ENCODE peak calls at places on chromosomes 2 and 18, in seven cellular contexts. One of them, this sample, is unnamed.

GRCh38 chr2:12960671-12961070 is 243.9 kb downstream of the TRIB2 start:
- DNase-seq in H1: no peak
- DNase-seq in mesendoderm: no peak
- DNase-seq in trophoblast cell: no peak
- DNase-seq in neuronal stem cell: no peak
- DNase-seq in mesenchymal stem cell: no peak
- DNase-seq in IMR-90: peak
- DNase-seq in this sample: no peak

GRCh38 chr2:179787601-179788000 is 73.8 kb downstream of the ZNF385B start:
- DNase-seq in mesendoderm: no peak
- DNase-seq in IMR-90: no peak
- DNase-seq in trophoblast cell: peak
- DNase-seq in H1: no peak
- DNase-seq in neuronal stem cell: no peak
- DNase-seq in mesenchymal stem cell: no peak
- DNase-seq in this sample: no peak

GRCh38 chr2:47429795-47430194 is 26.8 kb downstream of the MSH2 start:
- DNase-seq in trophoblast cell: no peak
- DNase-seq in mesendoderm: no peak
- DNase-seq in H1: no peak
- DNase-seq in neuronal stem cell: no peak
- DNase-seq in mesenchymal stem cell: peak
- DNase-seq in IMR-90: peak
- DNase-seq in this sample: no peak

GRCh38 chr18:77765468-77765867 is 515.8 kb downstream of the GALR1 start:
- DNase-seq in H1: no peak
- DNase-seq in mesendoderm: peak
- DNase-seq in IMR-90: no peak
- DNase-seq in neuronal stem cell: peak
- DNase-seq in trophoblast cell: no peak
- DNase-seq in mesenchymal stem cell: no peak
- DNase-seq in this sample: no peak

GRCh38 chr2:203149194-203149593 is 89.6 kb upstream of the CYP20A1 start:
- DNase-seq in IMR-90: no peak
- DNase-seq in trophoblast cell: no peak
- DNase-seq in H1: no peak
- DNase-seq in mesendoderm: no peak
- DNase-seq in neuronal stem cell: no peak
- DNase-seq in mesenchymal stem cell: no peak
- DNase-seq in this sample: no peak

GRCh38 chr2:73952499-73953446 is 26.1 kb downstream of the DGUOK start:
- DNase-seq in mesenchymal stem cell: peak
- DNase-seq in H1: no peak
- DNase-seq in neuronal stem cell: no peak
- DNase-seq in IMR-90: peak
- DNase-seq in mesendoderm: no peak
- DNase-seq in trophoblast cell: no peak
- DNase-seq in this sample: no peak

GRCh38 chr2:34481542-34481941 is 882.4 kb upstream of the FAM98A start:
- DNase-seq in mesenchymal stem cell: no peak
- DNase-seq in H1: no peak
- DNase-seq in neuronal stem cell: no peak
- DNase-seq in mesendoderm: no peak
- DNase-seq in IMR-90: no peak
- DNase-seq in trophoblast cell: no peak
- DNase-seq in this sample: no peak

GRCh38 chr18:39862341-39862740 is 2092.7 kb upstream of the PIK3C3 start:
- DNase-seq in mesendoderm: no peak
- DNase-seq in H1: no peak
- DNase-seq in neuronal stem cell: no peak
- DNase-seq in mesenchymal stem cell: peak
- DNase-seq in IMR-90: no peak
- DNase-seq in trophoblast cell: no peak
- DNase-seq in this sample: no peak

GRCh38 chr2:112891333-112891950 is 19.5 kb upstream of the IL37 start:
- DNase-seq in mesenchymal stem cell: no peak
- DNase-seq in neuronal stem cell: no peak
- DNase-seq in H1: no peak
- DNase-seq in IMR-90: no peak
- DNase-seq in mesendoderm: peak
- DNase-seq in trophoblast cell: peak
- DNase-seq in this sample: no peak

GRCh38 chr18:9136315-9137141 is at the start of gene ANKRD12:
- DNase-seq in neuronal stem cell: peak
- DNase-seq in trophoblast cell: peak
- DNase-seq in H1: peak
- DNase-seq in mesenchymal stem cell: peak
- DNase-seq in mesendoderm: peak
- DNase-seq in IMR-90: peak
- DNase-seq in this sample: peak

GRCh38 chr2:71801969-71802368 is 345.7 kb downstream of the CYP26B1 start:
- DNase-seq in H1: peak
- DNase-seq in IMR-90: peak
- DNase-seq in mesendoderm: peak
- DNase-seq in trophoblast cell: peak
- DNase-seq in neuronal stem cell: peak
- DNase-seq in mesenchymal stem cell: peak
- DNase-seq in this sample: peak

GRCh38 chr2:236548179-236548918 is 21.3 kb upstream of the ACKR3 start:
- DNase-seq in IMR-90: no peak
- DNase-seq in neuronal stem cell: no peak
- DNase-seq in mesendoderm: no peak
- DNase-seq in trophoblast cell: no peak
- DNase-seq in H1: no peak
- DNase-seq in mesenchymal stem cell: no peak
- DNase-seq in this sample: no peak

GRCh38 chr2:105886029-105886454 is 141.3 kb downstream of the NCK2 start:
- DNase-seq in neuronal stem cell: no peak
- DNase-seq in IMR-90: peak
- DNase-seq in mesendoderm: no peak
- DNase-seq in H1: no peak
- DNase-seq in trophoblast cell: no peak
- DNase-seq in mesenchymal stem cell: peak
- DNase-seq in this sample: no peak

GRCh38 chr2:145157626-145158025 is 637.7 kb upstream of the ZEB2 start:
- DNase-seq in mesendoderm: no peak
- DNase-seq in H1: no peak
- DNase-seq in trophoblast cell: no peak
- DNase-seq in mesenchymal stem cell: peak
- DNase-seq in IMR-90: peak
- DNase-seq in neuronal stem cell: no peak
- DNase-seq in this sample: no peak

GRCh38 chr18:51516478-51517038 is 319.1 kb upstream of the MEX3C start:
- DNase-seq in mesendoderm: no peak
- DNase-seq in IMR-90: no peak
- DNase-seq in H1: no peak
- DNase-seq in trophoblast cell: no peak
- DNase-seq in mesenchymal stem cell: no peak
- DNase-seq in neuronal stem cell: no peak
- DNase-seq in this sample: no peak

DNA sequence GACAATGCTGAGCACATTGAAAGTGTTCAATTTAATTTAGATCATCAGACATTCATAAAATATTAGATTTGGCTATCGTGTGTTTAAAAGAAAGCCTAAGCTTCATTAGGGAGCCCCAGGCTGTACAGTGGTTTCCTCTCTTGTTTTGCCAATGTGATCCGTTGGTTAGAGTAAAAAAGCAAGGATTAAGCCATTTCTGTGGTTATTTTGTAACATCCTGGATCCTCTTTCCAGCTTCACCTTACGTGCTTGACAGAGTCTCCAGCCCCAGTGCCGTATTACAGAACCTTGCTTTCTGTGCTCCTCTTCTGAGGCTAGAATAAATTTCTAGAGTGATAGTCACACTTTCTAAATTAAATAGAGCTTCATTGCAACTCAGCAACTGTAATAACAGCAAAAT is 289.3 kb upstream of the LINC00305 start:
- DNase-seq in IMR-90: no peak
- DNase-seq in H1: no peak
- DNase-seq in mesendoderm: no peak
- DNase-seq in trophoblast cell: no peak
- DNase-seq in mesenchymal stem cell: no peak
- DNase-seq in neuronal stem cell: no peak
- DNase-seq in this sample: no peak
- H3K23ac ChIP-seq in IMR-90: no peak
- H3K23ac ChIP-seq in H1: no peak
- H3K23ac ChIP-seq in mesendoderm: no peak
- H3K23ac ChIP-seq in trophoblast cell: no peak
- H3K23ac ChIP-seq in mesenchymal stem cell: no peak
- H3K23ac ChIP-seq in neuronal stem cell: no peak
- H3K23ac ChIP-seq in this sample: no peak

DNA sequence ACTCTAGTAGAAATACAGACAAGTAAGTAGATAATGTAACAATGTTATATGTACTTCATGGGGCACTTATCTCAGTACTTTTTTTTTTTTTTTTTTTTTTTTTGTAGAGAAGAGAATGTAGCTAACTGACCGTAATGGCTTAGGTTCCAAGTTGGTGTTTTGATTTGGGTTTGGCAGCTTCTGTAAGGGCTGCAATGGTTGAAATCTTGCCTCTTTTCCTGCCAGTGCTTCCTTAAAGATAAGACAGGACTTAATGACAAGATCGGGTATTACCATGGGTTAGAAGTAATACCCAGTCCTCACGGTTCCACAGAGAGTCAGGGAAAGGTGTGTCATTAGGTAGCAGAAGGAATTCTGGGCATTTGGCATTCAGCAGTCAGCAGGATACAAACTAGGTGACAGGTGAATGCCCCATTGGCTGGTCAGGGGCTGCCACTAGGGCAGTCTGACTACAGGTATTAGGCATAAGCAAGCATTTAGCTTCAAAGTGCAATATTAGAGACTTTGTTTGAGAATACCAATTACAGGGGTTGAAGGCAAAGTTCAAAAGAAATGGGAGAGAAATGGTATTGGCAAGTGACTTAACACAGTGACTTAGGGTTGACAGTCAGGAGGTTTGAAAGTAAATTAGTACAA is 189.4 kb upstream of the RND3 start:
- DNase-seq in IMR-90: no peak
- DNase-seq in mesendoderm: peak
- DNase-seq in mesenchymal stem cell: no peak
- DNase-seq in H1: no peak
- DNase-seq in neuronal stem cell: no peak
- DNase-seq in trophoblast cell: peak
- DNase-seq in this sample: no peak
- H3K23ac ChIP-seq in IMR-90: no peak
- H3K23ac ChIP-seq in mesendoderm: no peak
- H3K23ac ChIP-seq in mesenchymal stem cell: no peak
- H3K23ac ChIP-seq in H1: no peak
- H3K23ac ChIP-seq in neuronal stem cell: no peak
- H3K23ac ChIP-seq in trophoblast cell: no peak
- H3K23ac ChIP-seq in this sample: no peak

DNA sequence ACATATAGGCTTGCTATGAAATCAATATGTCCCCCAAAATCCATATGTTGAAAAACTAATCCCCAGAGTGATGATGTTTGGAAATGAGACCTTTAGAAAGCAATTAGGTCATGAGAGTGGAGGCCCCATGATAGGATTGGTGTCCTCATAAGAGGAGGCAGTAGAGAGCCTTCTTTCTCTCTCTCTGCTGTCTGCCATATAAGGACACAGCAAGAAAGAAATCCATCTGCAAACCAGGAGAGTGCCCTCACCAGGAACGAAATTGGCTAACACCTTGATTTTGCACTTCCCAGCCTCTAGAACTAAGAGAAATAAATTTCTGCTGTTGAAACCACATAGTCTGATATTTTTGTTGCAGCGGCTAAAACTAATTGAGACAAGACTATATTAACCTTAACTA is 89.5 kb downstream of the NBAS start:
- DNase-seq in trophoblast cell: no peak
- DNase-seq in H1: no peak
- DNase-seq in mesenchymal stem cell: no peak
- DNase-seq in neuronal stem cell: no peak
- DNase-seq in mesendoderm: peak
- DNase-seq in IMR-90: no peak
- DNase-seq in this sample: no peak
- H3K23ac ChIP-seq in trophoblast cell: no peak
- H3K23ac ChIP-seq in H1: no peak
- H3K23ac ChIP-seq in mesenchymal stem cell: no peak
- H3K23ac ChIP-seq in neuronal stem cell: no peak
- H3K23ac ChIP-seq in mesendoderm: no peak
- H3K23ac ChIP-seq in IMR-90: no peak
- H3K23ac ChIP-seq in this sample: no peak

DNA sequence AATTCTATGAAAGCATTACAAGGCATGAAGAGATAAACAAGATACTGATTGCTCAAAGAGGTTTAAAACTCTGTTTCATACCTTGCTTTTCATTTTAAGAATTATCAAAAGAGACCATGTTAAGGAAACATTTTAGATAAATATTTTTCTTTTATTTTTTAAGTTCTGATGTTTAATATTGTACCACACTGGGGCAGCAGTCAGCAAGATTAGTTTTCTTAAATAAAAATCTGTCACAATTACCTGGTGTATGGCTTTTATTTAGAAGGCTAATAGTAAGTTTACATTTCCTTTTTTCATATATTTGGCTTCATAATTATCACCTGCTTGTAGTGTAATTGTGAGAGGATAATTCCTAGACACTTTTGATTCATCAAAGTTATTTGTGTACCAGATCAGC is 46.4 kb downstream of the ZNF804A start:
- DNase-seq in H1: no peak
- DNase-seq in neuronal stem cell: no peak
- DNase-seq in mesendoderm: no peak
- DNase-seq in trophoblast cell: no peak
- DNase-seq in mesenchymal stem cell: no peak
- DNase-seq in IMR-90: peak
- DNase-seq in this sample: no peak
- H3K23ac ChIP-seq in H1: no peak
- H3K23ac ChIP-seq in neuronal stem cell: no peak
- H3K23ac ChIP-seq in mesendoderm: no peak
- H3K23ac ChIP-seq in trophoblast cell: no peak
- H3K23ac ChIP-seq in mesenchymal stem cell: no peak
- H3K23ac ChIP-seq in IMR-90: no peak
- H3K23ac ChIP-seq in this sample: no peak

GRCh38 chr18:12774982-12775381 is 72.1 kb downstream of the PSMG2 start:
- DNase-seq in mesendoderm: peak
- DNase-seq in mesenchymal stem cell: no peak
- DNase-seq in trophoblast cell: no peak
- DNase-seq in IMR-90: no peak
- DNase-seq in neuronal stem cell: no peak
- DNase-seq in H1: no peak
- DNase-seq in this sample: no peak
- H3K23ac ChIP-seq in mesendoderm: no peak
- H3K23ac ChIP-seq in mesenchymal stem cell: no peak
- H3K23ac ChIP-seq in trophoblast cell: no peak
- H3K23ac ChIP-seq in IMR-90: no peak
- H3K23ac ChIP-seq in neuronal stem cell: no peak
- H3K23ac ChIP-seq in H1: no peak
- H3K23ac ChIP-seq in this sample: no peak

GRCh38 chr18:1710114-1710513 is 805.4 kb downstream of the ADCYAP1 start:
- DNase-seq in neuronal stem cell: no peak
- DNase-seq in IMR-90: no peak
- DNase-seq in H1: no peak
- DNase-seq in trophoblast cell: no peak
- DNase-seq in mesenchymal stem cell: no peak
- DNase-seq in mesendoderm: no peak
- DNase-seq in this sample: no peak

DNA sequence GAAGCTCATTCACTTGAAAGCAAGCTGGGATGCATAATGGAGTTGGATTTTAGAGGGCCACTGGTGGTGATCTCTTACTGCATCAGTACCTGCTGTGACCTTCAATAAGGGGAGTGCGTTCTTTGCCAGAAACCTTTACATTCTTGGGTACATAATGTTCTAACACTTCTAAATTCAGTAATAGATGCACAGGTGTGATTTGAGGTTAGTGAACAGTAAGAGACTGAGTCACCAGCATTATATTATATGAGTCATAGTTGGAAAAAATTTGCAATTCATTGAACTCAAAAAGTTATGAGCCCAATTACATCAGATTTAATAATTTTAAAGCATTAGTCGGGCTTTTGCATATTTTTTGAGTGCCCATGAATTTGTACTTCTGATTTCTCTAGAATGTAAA is 803.3 kb downstream of the ADCYAP1 start:
- DNase-seq in mesendoderm: no peak
- DNase-seq in mesenchymal stem cell: no peak
- DNase-seq in trophoblast cell: no peak
- DNase-seq in neuronal stem cell: no peak
- DNase-seq in H1: no peak
- DNase-seq in IMR-90: no peak
- DNase-seq in this sample: no peak
- H3K23ac ChIP-seq in mesendoderm: no peak
- H3K23ac ChIP-seq in mesenchymal stem cell: no peak
- H3K23ac ChIP-seq in trophoblast cell: no peak
- H3K23ac ChIP-seq in neuronal stem cell: no peak
- H3K23ac ChIP-seq in H1: no peak
- H3K23ac ChIP-seq in IMR-90: no peak
- H3K23ac ChIP-seq in this sample: no peak

This sample was measured in H9.